ENCODE peak calls at places on chromosomes 5 and 9, in four cellular contexts. B, Y, A and Q are unnamed samples.

GRCh38 chr9:112764344-112764743 is 13.8 kb downstream of the SNX30 start:
- DNase-seq in B (peak; percentile 48), Y (peak; percentile 37), A (no peak), Q (no peak)

GRCh38 chr9:93606187-93606586 is 29.8 kb downstream of the PHF2 start:
- DNase-seq in A (no peak), Y (no peak), B (no peak), Q (no peak)

GRCh38 chr9:105449081-105449480 is 1.2 kb downstream of the FSD1L start:
- DNase-seq in Y (no peak), A (no peak), B (no peak), Q (no peak)

GRCh38 chr5:125538469-125538868 is 792.0 kb upstream of the ZNF608 start:
- DNase-seq in B (no peak), A (no peak), Y (no peak), Q (no peak)

GRCh38 chr5:176407456-176408244 is 8.7 kb downstream of the CLTB start:
- DNase-seq in B (peak; percentile 4), Y (no peak), A (no peak), Q (no peak)

GRCh38 chr5:67897980-67898379 is 317.6 kb upstream of the PIK3R1 start:
- DNase-seq in Y (no peak), A (no peak), B (no peak), Q (no peak)

GRCh38 chr9:89421595-89421994 is 76.3 kb downstream of the SEMA4D start:
- DNase-seq in Y (no peak), B (no peak), A (no peak), Q (no peak)

GRCh38 chr5:181052526-181052927 is 12.5 kb downstream of the BTNL9 start:
- DNase-seq in Y (no peak), B (no peak), A (peak; percentile 66), Q (peak; percentile 43)

GRCh38 chr9:111994831-111995458 is 98.3 kb downstream of the UGCG start:
- DNase-seq in Y (no peak), A (no peak), B (no peak), Q (no peak)

GRCh38 chr5:122192883-122193496 is 63.6 kb downstream of the ZNF474 start:
- DNase-seq in A (no peak), B (peak; percentile 44), Y (peak; percentile 44), Q (no peak)

GRCh38 chr5:134043793-134044525 is 39.2 kb upstream of the VDAC1 start:
- DNase-seq in A (no peak), B (no peak), Y (no peak), Q (no peak)
- TF ChIP-seq CTCF in A (no peak), B (no peak), Y (no peak), Q (no peak)

DNA sequence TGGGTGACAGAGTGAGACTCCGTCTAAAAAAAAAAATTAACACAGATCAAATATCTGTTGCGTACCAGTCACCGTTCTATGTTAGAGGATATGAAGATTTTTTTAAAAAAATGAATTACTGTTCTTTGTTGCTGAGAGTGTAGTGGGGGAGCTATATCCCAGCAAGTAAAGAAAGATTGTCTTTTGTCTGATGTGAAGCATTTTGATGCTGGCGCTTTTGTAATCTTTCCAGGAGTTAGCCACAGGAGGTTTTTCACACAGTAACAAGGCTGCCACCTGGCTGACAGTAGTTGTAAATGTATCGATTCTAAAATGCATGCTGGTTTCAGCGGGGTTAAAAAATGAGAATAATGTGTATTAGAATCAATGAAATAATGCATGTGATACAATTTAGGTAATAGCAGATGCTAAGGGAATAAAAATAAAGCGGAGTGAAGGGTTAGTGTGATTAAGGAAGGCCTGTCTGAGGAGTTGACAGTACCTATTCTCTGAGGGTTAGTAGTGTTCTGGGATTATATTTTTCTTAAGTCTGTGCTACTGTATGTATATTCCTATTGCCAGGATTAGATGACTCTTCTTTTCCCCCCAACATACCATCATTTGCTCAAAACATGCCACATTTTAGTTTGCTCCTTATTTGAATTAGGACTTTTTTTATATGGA is 3.4 kb downstream of the LMNB1 start:
- DNase-seq in A (no peak), B (peak; percentile 47), Y (peak; percentile 63), Q (peak; percentile 28)
- TF ChIP-seq ATF3 in A (no peak), B (peak; percentile 32), Y (no peak), Q (no peak)

DNA sequence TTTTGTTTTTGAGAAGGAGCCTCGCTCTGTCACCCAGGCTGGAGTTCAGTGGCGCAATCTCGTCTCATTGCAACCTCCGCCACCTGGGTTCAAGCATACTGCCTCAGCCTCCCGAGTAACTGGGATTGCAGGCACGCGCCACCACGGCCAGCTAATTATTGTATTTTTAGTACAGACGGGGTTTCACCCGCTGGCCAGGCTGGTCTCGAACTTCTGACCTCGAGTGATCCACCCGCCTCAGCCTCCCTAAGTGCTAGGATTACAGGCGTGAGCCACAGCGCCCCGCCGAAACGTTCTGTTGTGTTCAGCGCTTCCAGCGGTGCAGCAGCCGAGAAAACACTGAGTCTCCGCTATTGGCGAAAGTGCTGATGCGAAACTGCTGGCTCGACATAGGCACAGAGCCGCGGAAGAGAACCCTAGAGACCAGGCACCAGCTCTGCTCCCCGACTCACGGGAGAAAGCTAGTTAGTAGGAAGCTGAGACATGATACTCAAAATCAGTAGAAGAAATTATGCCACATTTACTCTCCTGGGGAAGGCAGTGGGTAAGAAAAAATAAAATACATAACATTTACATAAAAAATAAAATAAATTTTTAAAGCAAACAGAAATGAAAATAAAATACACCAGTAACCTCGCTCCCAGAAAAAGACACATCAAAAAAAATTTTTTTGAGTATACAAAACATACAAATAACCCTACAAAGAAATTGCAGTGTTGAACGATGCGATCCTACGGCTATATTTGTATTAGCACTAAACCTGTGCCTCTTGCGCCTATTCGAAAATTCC is 31.6 kb downstream of the ANXA2R start:
- DNase-seq in B (peak; percentile 72), A (peak; percentile 90), Y (peak; percentile 89), Q (peak; percentile 90)
- TF ChIP-seq CTCF in B (peak; percentile 53), A (peak; percentile 3), Y (peak; percentile 76), Q (no peak)

GRCh38 chr9:24096756-24097155 is 270.7 kb upstream of the ELAVL2 start:
- DNase-seq in B (no peak), Y (no peak), A (no peak), Q (no peak)
- TF ChIP-seq ATF3 in B (no peak), Y (no peak), A (no peak), Q (no peak)